ENCODE peak calls at places on chromosomes 4 and X, in ten cellular contexts. F is mammary epithelial cell, M is GM20000, L is lung, R is A673, Y is AG04449, K is cardiac muscle cell, V is PC-3, Z is nephron progenitor cell, G is adrenal gland. H is an unnamed sample.

GRCh38 chr4:41644288-41644914 is 104.1 kb downstream of the PHOX2B start:
- DNase-seq in L (peak; percentile 65), V (no peak), K (peak; percentile 61), Z (peak; percentile 93), F (no peak), M (no peak), R (peak; percentile 79), Y (no peak), G (peak; percentile 76), H (no peak)

GRCh38 chrX:140467211-140467610 is 37.7 kb downstream of the SOX3 start:
- DNase-seq in G (no peak), R (no peak), Z (no peak), L (no peak), V (no peak), F (no peak), K (no peak), M (no peak), Y (no peak), H (no peak)

GRCh38 chr4:30753316-30753715 is 33.1 kb downstream of the PCDH7 start:
- DNase-seq in G (no peak), F (peak; percentile 65), M (no peak), V (peak; percentile 72), Z (no peak), K (peak; percentile 25), R (no peak), Y (no peak), L (no peak), H (no peak)

GRCh38 chr4:23956601-23957364 is 66.9 kb upstream of the PPARGC1A start:
- DNase-seq in L (no peak), M (no peak), R (no peak), K (no peak), V (no peak), Y (no peak), G (no peak), F (no peak), Z (no peak), H (no peak)

GRCh38 chr4:112564706-112565270 is 48.8 kb upstream of the NEUROG2 start:
- DNase-seq in Y (no peak), G (no peak), L (no peak), K (no peak), Z (no peak), R (no peak), V (no peak), M (no peak), F (no peak), H (no peak)

GRCh38 chr4:139014391-139015268 is 951 bp upstream of the NOCT start:
- DNase-seq in Z (no peak), K (peak; percentile 95), L (peak; percentile 29), Y (peak; percentile 78), F (peak; percentile 95), G (no peak), R (peak; percentile 84), M (peak; percentile 43), V (peak; percentile 89), H (peak; percentile 70)

GRCh38 chrX:2628751-2629315 is 62.3 kb upstream of the CD99 start:
- DNase-seq in M (no peak), F (no peak), Y (no peak), L (no peak), G (no peak), V (no peak), R (no peak), K (no peak), Z (no peak), H (no peak)

GRCh38 chr4:95264843-95265242 is 283.9 kb downstream of the UNC5C start:
- DNase-seq in Y (no peak), K (no peak), G (no peak), F (no peak), L (no peak), V (no peak), R (no peak), Z (no peak), M (no peak), H (no peak)

GRCh38 chrX:38183577-38183976 is 37.1 kb downstream of the SRPX start:
- DNase-seq in K (no peak), F (no peak), Y (no peak), V (no peak), L (no peak), Z (no peak), M (no peak), R (no peak), G (no peak), H (no peak)

GRCh38 chrX:72247206-72247944 is 8.5 kb upstream of the ERCC6L start:
- DNase-seq in M (no peak), V (peak; percentile 45), G (peak; percentile 34), Y (no peak), R (no peak), L (peak; percentile 74), Z (no peak), K (peak; percentile 60), F (no peak), H (no peak)

GRCh38 chrX:72243472-72243871 is 4.6 kb upstream of the ERCC6L start:
- DNase-seq in Y (no peak), G (no peak), V (peak; percentile 41), R (peak; percentile 84), K (peak; percentile 66), Z (no peak), L (no peak), M (no peak), F (peak; percentile 19), H (no peak)

GRCh38 chrX:72240976-72241375 is 2.1 kb upstream of the ERCC6L start:
- DNase-seq in G (no peak), Z (no peak), R (peak; percentile 15), K (no peak), L (no peak), F (no peak), Y (no peak), V (no peak), M (no peak), H (no peak)

GRCh38 chrX:72245461-72246089 is 6.7 kb upstream of the ERCC6L start:
- DNase-seq in V (peak; percentile 78), M (peak; percentile 48), Y (no peak), G (peak; percentile 70), R (peak; percentile 82), L (peak; percentile 67), K (peak; percentile 71), Z (peak; percentile 61), F (peak; percentile 41), H (no peak)
- TF ChIP-seq CTCF in V (peak; percentile 87), M (peak; percentile 65), Y (peak; percentile 76), G (peak; percentile 58), R (peak; percentile 89), L (peak; percentile 42), K (peak; percentile 72), Z (peak; percentile 56), F (peak; percentile 94), H (peak; percentile 82)

GRCh38 chr4:183471960-183472708 is 27.7 kb downstream of the CDKN2AIP start:
- DNase-seq in L (peak; percentile 87), R (peak; percentile 85), M (peak; percentile 78), Y (no peak), F (peak; percentile 50), K (peak; percentile 75), Z (peak; percentile 92), V (peak; percentile 86), G (peak; percentile 92), H (peak; percentile 19)
- TF ChIP-seq CTCF in L (peak; percentile 73), R (peak; percentile 95), M (peak; percentile 80), Y (peak; percentile 70), F (peak; percentile 73), K (peak; percentile 77), Z (peak; percentile 94), V (peak; percentile 86), G (peak; percentile 84), H (peak; percentile 81)

GRCh38 chrX:1496076-1496475 is 40.9 kb downstream of the P2RY8 start:
- DNase-seq in V (no peak), Z (no peak), R (no peak), K (no peak), M (no peak), Y (no peak), F (no peak), G (no peak), L (no peak), H (no peak)
- TF ChIP-seq CTCF in V (no peak), Z (no peak), R (no peak), K (no peak), M (no peak), Y (no peak), F (no peak), G (no peak), L (no peak), H (no peak)

GRCh38 chr4:48858130-48858529 is 27.2 kb downstream of the OCIAD1 start:
- DNase-seq in V (no peak), G (no peak), Z (no peak), M (no peak), K (no peak), R (no peak), F (no peak), Y (no peak), L (no peak), H (no peak)
- TF ChIP-seq CTCF in V (no peak), G (no peak), Z (no peak), M (no peak), K (no peak), R (no peak), F (no peak), Y (no peak), L (no peak), H (no peak)

GRCh38 chr4:144748814-144749555 is 103.0 kb downstream of the HHIP start:
- DNase-seq in G (no peak), Z (no peak), Y (no peak), V (no peak), F (no peak), K (peak; percentile 50), M (no peak), R (no peak), L (no peak), H (no peak)

GRCh38 chr4:144757969-144758368 is 112.0 kb downstream of the HHIP start:
- DNase-seq in K (no peak), M (no peak), Z (no peak), L (no peak), V (peak; percentile 28), G (no peak), F (peak; percentile 35), R (no peak), Y (no peak), H (no peak)

GRCh38 chr4:144750348-144750747 is 104.4 kb downstream of the HHIP start:
- DNase-seq in F (no peak), V (no peak), L (no peak), Y (no peak), G (no peak), Z (no peak), R (no peak), M (no peak), K (no peak), H (no peak)

GRCh38 chr4:144754562-144755410 is 108.8 kb downstream of the HHIP start:
- DNase-seq in Y (no peak), Z (no peak), G (no peak), M (no peak), F (peak; percentile 43), L (no peak), R (peak; percentile 5), V (peak; percentile 50), K (peak; percentile 71), H (no peak)
- TF ChIP-seq CTCF in Y (peak; percentile 56), Z (no peak), G (peak; percentile 11), M (no peak), F (peak; percentile 78), L (no peak), R (peak; percentile 29), V (peak; percentile 83), K (peak; percentile 65), H (peak; percentile 57)